ENCODE peak calls at places on chromosomes 11 and 22, in four cellular contexts. G is transverse colon, C is ovary, W is H9. K is an unnamed sample.

GRCh38 chr11:112255075-112255739 is 5.5 kb downstream of the PLET1 start:
- DNase-seq in W (no peak), G (no peak), C (no peak), K (no peak)

GRCh38 chr11:2517386-2518064 is 72.7 kb downstream of the KCNQ1 start:
- DNase-seq in G (peak), C (peak), W (peak), K (peak)

GRCh38 chr11:64642876-64643257 is 51.8 kb downstream of the SLC22A12 start:
- DNase-seq in W (no peak), C (no peak), G (no peak), K (no peak)

GRCh38 chr11:130042093-130042591 is 27.6 kb upstream of the APLP2 start:
- DNase-seq in W (no peak), C (no peak), G (no peak), K (no peak)

GRCh38 chr11:2213384-2213842 is 41.8 kb upstream of the TH start:
- DNase-seq in W (peak), C (no peak), G (no peak), K (peak)

GRCh38 chr22:20509344-20510047 is 2.1 kb downstream of the MED15 start:
- DNase-seq in W (no peak), G (peak), C (peak), K (no peak)

GRCh38 chr11:134230339-134230738 is 5.9 kb downstream of the VPS26B start:
- DNase-seq in C (no peak), W (no peak), G (no peak), K (no peak)

GRCh38 chr22:29738118-29738815 is 18.5 kb downstream of the CABP7 start:
- DNase-seq in G (no peak), C (no peak), W (no peak), K (no peak)

GRCh38 chr11:19100885-19101284 is 16.1 kb upstream of the ZDHHC13 start:
- DNase-seq in G (no peak), W (no peak), C (no peak), K (no peak)

GRCh38 chr22:46641829-46642266 is 21.7 kb downstream of the GRAMD4 start:
- DNase-seq in G (no peak), W (no peak), C (no peak), K (no peak)

GRCh38 chr22:48477031-48477721 is 1350.5 kb downstream of the BRD1 start:
- DNase-seq in C (no peak), W (peak), G (no peak), K (peak)

GRCh38 chr11:2163428-2163978 is 2.5 kb upstream of the INS start:
- DNase-seq in G (no peak), C (no peak), W (no peak), K (no peak)

GRCh38 chr11:80943226-80943625 is 1502.4 kb upstream of the TENM4 start:
- DNase-seq in C (no peak), G (no peak), W (no peak), K (no peak)

GRCh38 chr11:93005239-93005638 is 35.8 kb downstream of the MTNR1B start:
- DNase-seq in G (no peak), W (no peak), C (no peak), K (no peak)

GRCh38 chr11:79439430-79439892 is 1.4 kb downstream of the TENM4 start:
- DNase-seq in W (no peak), G (no peak), C (peak), K (no peak)

GRCh38 chr22:39514373-39514973 is 5.9 kb upstream of the ATF4 start:
- DNase-seq in G (peak), W (peak), C (no peak), K (peak)

K was measured in endodermal cell.